ENCODE peak calls at places on chromosome 20, in four cellular contexts. One of them, this sample, is unnamed.

GRCh38 chr20:51650685-51651134 is 108.2 kb upstream of the NFATC2 start:
- DNase-seq in uterus: no peak
- DNase-seq in fibroblast of lung: peak; percentile 68
- DNase-seq in GM06990: no peak
- DNase-seq in this sample: no peak

GRCh38 chr20:56606174-56606945 is 22.7 kb upstream of the TFAP2C start:
- DNase-seq in fibroblast of lung: no peak
- DNase-seq in GM06990: no peak
- DNase-seq in uterus: no peak
- DNase-seq in this sample: no peak

GRCh38 chr20:36154696-36155628 is at the start of gene EPB41L1:
- DNase-seq in fibroblast of lung: no peak
- DNase-seq in GM06990: no peak
- DNase-seq in uterus: no peak
- DNase-seq in this sample: no peak

GRCh38 chr20:13517801-13518200 is 120.9 kb downstream of the TASP1 start:
- DNase-seq in fibroblast of lung: no peak
- DNase-seq in GM06990: no peak
- DNase-seq in uterus: no peak
- DNase-seq in this sample: no peak

GRCh38 chr20:19301843-19302242 is 89.4 kb downstream of the SLC24A3 start:
- DNase-seq in fibroblast of lung: no peak
- DNase-seq in uterus: no peak
- DNase-seq in GM06990: no peak
- DNase-seq in this sample: no peak

GRCh38 chr20:49620364-49621240 is 52.7 kb upstream of the PTGIS start:
- DNase-seq in fibroblast of lung: no peak
- DNase-seq in uterus: no peak
- DNase-seq in GM06990: peak; percentile 83
- DNase-seq in this sample: no peak

GRCh38 chr20:60572991-60573390 is 614.8 kb downstream of the CDH26 start:
- DNase-seq in uterus: no peak
- DNase-seq in fibroblast of lung: no peak
- DNase-seq in GM06990: no peak
- DNase-seq in this sample: no peak

GRCh38 chr20:11018668-11019170 is 344.9 kb upstream of the JAG1 start:
- DNase-seq in uterus: no peak
- DNase-seq in fibroblast of lung: no peak
- DNase-seq in GM06990: no peak
- DNase-seq in this sample: no peak

GRCh38 chr20:7851031-7851490 is 89.2 kb downstream of the HAO1 start:
- DNase-seq in uterus: no peak
- DNase-seq in fibroblast of lung: peak; percentile 51
- DNase-seq in GM06990: no peak
- DNase-seq in this sample: no peak

GRCh38 chr20:62772994-62773858 is 23.0 kb upstream of the MRGBP start:
- DNase-seq in uterus: no peak
- DNase-seq in fibroblast of lung: peak; percentile 39
- DNase-seq in GM06990: no peak
- DNase-seq in this sample: no peak

GRCh38 chr20:52937701-52938100 is 34.5 kb upstream of the TSHZ2 start:
- DNase-seq in uterus: no peak
- DNase-seq in fibroblast of lung: peak; percentile 76
- DNase-seq in GM06990: no peak
- DNase-seq in this sample: no peak
- TF ChIP-seq CTCF in uterus: no peak
- TF ChIP-seq CTCF in fibroblast of lung: no peak
- TF ChIP-seq CTCF in GM06990: peak; percentile 8
- TF ChIP-seq CTCF in this sample: no peak

GRCh38 chr20:3209023-3209945 is at the start of gene ITPA:
- DNase-seq in fibroblast of lung: peak; percentile 39
- DNase-seq in GM06990: peak; percentile 69
- DNase-seq in uterus: peak; percentile 45
- DNase-seq in this sample: no peak

GRCh38 chr20:3199976-3200755 is 4.3 kb downstream of the DDRGK1 start:
- DNase-seq in GM06990: no peak
- DNase-seq in fibroblast of lung: no peak
- DNase-seq in uterus: no peak
- DNase-seq in this sample: no peak

GRCh38 chr20:3202965-3203314 is 1.5 kb downstream of the DDRGK1 start:
- DNase-seq in fibroblast of lung: no peak
- DNase-seq in uterus: no peak
- DNase-seq in GM06990: no peak
- DNase-seq in this sample: no peak

GRCh38 chr20:3203315-3204123 is 963 bp downstream of the DDRGK1 start:
- DNase-seq in uterus: no peak
- DNase-seq in GM06990: peak; percentile 59
- DNase-seq in fibroblast of lung: peak; percentile 39
- DNase-seq in this sample: no peak

GRCh38 chr20:3204124-3204794 is at the start of gene DDRGK1:
- DNase-seq in fibroblast of lung: peak; percentile 64
- DNase-seq in GM06990: peak; percentile 94
- DNase-seq in uterus: peak; percentile 93
- DNase-seq in this sample: peak; percentile 30
- H3K4me3 ChIP-seq in fibroblast of lung: peak within 1 kb of the TSS; percentile 96
- H3K4me3 ChIP-seq in GM06990: peak within 1 kb of the TSS; percentile 95
- H3K4me3 ChIP-seq in uterus: peak within 1 kb of the TSS; percentile 88
- H3K4me3 ChIP-seq in this sample: peak within 1 kb of the TSS; percentile 79

GRCh38 chr20:39825950-39826349 is 863.1 kb downstream of the MAFB start:
- DNase-seq in GM06990: peak; percentile 31
- DNase-seq in uterus: no peak
- DNase-seq in fibroblast of lung: peak; percentile 80
- DNase-seq in this sample: no peak

GRCh38 chr20:39829713-39830112 is 859.3 kb downstream of the MAFB start:
- DNase-seq in fibroblast of lung: peak; percentile 20
- DNase-seq in uterus: no peak
- DNase-seq in GM06990: peak; percentile 48
- DNase-seq in this sample: no peak

GRCh38 chr20:39830903-39831302 is 858.1 kb downstream of the MAFB start:
- DNase-seq in fibroblast of lung: no peak
- DNase-seq in uterus: no peak
- DNase-seq in GM06990: no peak
- DNase-seq in this sample: no peak

GRCh38 chr20:39825524-39825923 is 863.4 kb downstream of the DHX35 start:
- DNase-seq in GM06990: no peak
- DNase-seq in fibroblast of lung: no peak
- DNase-seq in uterus: no peak
- DNase-seq in this sample: no peak

GRCh38 chr20:39829255-39829654 is 859.8 kb downstream of the MAFB start:
- DNase-seq in fibroblast of lung: peak; percentile 40
- DNase-seq in GM06990: peak; percentile 9
- DNase-seq in uterus: no peak
- DNase-seq in this sample: no peak
- H3K27me3 ChIP-seq in fibroblast of lung: peaks cover 12% of the 10 kb centered on the region
- H3K27me3 ChIP-seq in GM06990: no peaks in the 10 kb centered on the region
- H3K27me3 ChIP-seq in uterus: no peaks in the 10 kb centered on the region
- H3K27me3 ChIP-seq in this sample: peaks cover 5% of the 10 kb centered on the region

GRCh38 chr20:53678315-53678989 is 84.8 kb upstream of the ZNF217 start:
- DNase-seq in uterus: no peak
- DNase-seq in fibroblast of lung: no peak
- DNase-seq in GM06990: no peak
- DNase-seq in this sample: no peak
- TF ChIP-seq CTCF in uterus: no peak
- TF ChIP-seq CTCF in fibroblast of lung: no peak
- TF ChIP-seq CTCF in GM06990: no peak
- TF ChIP-seq CTCF in this sample: no peak

DNA sequence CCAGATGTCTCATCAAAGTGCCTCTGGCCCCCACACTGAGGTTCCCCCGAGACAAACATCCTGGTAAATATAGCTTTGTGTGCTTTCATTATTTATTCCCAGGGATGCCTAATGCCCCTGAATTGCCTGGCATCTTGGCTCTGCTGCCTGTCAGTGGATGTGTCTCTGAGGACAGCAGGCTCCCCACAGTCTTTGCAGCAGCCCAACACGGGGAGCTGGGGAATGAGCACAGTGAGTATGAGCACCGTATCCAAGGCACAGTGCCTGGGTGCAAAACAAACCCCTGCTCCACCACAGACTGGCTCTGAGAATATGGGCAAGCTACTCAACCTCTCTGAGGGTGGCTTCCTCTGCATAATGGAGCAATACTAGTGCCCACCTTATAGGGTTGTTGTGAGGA is 165.9 kb downstream of the PTPRT start:
- DNase-seq in fibroblast of lung: no peak
- DNase-seq in GM06990: no peak
- DNase-seq in uterus: no peak
- DNase-seq in this sample: no peak
- H3K4me3 ChIP-seq in fibroblast of lung: no peak overlapping the region
- H3K4me3 ChIP-seq in GM06990: no peak overlapping the region
- H3K4me3 ChIP-seq in uterus: no peak overlapping the region
- H3K4me3 ChIP-seq in this sample: no peak overlapping the region

DNA sequence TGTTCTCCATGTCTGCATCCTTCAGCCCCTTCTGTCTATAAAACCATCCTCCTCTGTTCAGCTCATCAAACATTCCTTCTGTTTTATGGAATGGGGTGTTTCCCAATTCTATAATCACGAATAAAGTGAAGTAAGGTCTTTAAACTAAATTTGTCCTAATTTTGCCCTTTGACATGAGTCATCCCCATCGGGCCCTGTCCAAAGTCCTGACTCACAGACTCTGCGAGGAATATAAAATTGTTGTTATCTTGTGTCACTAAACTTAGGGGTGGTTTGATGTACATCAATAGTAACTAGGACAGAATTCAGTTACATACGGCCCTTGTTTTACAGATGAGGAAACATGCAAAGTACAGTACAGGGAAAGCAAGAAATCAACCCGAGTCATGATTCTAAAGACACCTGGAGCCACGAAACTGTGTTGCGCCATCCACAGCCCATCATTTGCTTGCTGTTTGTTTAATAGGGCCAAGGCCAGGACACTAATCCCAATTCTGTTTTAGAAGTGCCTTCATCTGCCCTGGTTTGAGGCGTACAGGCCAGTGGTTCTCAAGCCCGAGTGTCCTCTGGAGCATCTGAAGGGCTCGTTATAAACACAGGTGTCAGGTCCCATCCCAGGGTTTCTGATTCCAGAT is 2.8 kb downstream of the ACSS1 start:
- DNase-seq in fibroblast of lung: peak; percentile 10
- DNase-seq in uterus: no peak
- DNase-seq in GM06990: no peak
- DNase-seq in this sample: no peak
- H3K27me3 ChIP-seq in fibroblast of lung: peaks cover 11% of the 10 kb centered on the region
- H3K27me3 ChIP-seq in uterus: no peaks in the 10 kb centered on the region
- H3K27me3 ChIP-seq in GM06990: no peaks in the 10 kb centered on the region
- H3K27me3 ChIP-seq in this sample: no peaks in the 10 kb centered on the region

DNA sequence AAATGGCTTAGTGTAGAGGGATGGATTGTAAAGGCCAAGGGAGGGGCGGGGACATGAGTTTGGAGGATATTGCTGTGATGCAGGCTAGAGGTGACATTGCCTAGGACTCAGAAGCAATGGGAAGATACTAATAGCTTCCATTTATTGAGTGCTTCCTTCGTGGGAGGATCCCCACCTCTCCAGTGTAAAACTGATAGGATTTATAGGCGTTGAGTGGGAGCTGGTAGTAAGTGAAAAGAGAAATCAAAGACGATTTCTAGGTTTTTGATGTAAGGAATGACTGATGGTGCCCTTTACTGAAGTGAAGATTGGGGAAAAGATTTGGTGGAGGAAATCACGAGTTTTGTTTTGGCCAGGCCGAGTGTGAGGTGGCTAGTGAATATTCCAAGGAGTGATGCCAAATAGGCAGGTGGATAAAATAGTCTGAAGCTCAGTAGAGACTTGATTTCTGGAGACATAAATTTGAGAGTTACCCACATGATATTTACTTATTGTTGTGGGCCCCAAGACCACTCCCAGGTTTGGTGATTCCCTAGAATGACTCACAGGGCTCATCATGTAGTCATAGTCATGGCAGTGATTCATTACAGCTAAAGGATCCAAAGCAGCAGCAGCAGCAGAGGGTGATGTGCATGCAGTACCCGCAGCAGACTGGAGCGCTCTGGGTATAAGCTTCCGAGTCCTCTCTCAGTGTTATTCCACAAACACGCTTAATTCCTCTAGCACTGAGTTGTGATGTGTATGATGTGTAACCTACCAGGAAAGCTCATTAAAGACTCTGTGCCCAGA is 10.2 kb downstream of the RPRD1B start:
- DNase-seq in GM06990: no peak
- DNase-seq in uterus: no peak
- DNase-seq in fibroblast of lung: peak; percentile 91
- DNase-seq in this sample: no peak
- TF ChIP-seq CTCF in GM06990: no peak
- TF ChIP-seq CTCF in uterus: no peak
- TF ChIP-seq CTCF in fibroblast of lung: no peak
- TF ChIP-seq CTCF in this sample: no peak

GRCh38 chr20:6007094-6007528 is 46.7 kb downstream of the LRRN4 start:
- DNase-seq in fibroblast of lung: no peak
- DNase-seq in uterus: no peak
- DNase-seq in GM06990: no peak
- DNase-seq in this sample: no peak
- H3K4me3 ChIP-seq in fibroblast of lung: peak overlapping the region; percentile 82
- H3K4me3 ChIP-seq in uterus: peak overlapping the region; percentile 30
- H3K4me3 ChIP-seq in GM06990: peak overlapping the region; percentile 72
- H3K4me3 ChIP-seq in this sample: peak overlapping the region; percentile 83

DNA sequence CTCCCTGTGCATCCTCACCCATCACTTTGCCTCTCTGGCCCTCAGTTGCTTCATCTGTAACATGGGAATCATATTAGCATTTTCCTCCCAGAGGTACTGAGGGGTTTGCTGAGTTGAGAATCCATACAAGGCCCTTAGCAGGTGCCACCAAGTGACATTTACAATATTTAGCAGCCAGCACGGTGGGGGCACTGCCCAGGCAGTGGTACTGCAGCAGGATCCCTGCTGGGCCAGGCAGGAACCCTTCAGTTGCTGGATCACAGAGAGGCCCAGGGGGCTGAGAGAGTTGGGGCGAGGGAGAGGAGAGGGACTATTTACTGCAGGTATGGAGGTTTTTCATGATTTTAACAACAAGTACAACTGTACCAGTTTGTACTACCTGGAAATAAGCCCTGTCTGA is 65.9 kb downstream of the CDH22 start:
- DNase-seq in uterus: no peak
- DNase-seq in fibroblast of lung: no peak
- DNase-seq in GM06990: no peak
- DNase-seq in this sample: no peak
- H3K27me3 ChIP-seq in uterus: no peaks in the 10 kb centered on the region
- H3K27me3 ChIP-seq in fibroblast of lung: peaks cover 14% of the 10 kb centered on the region
- H3K27me3 ChIP-seq in GM06990: peaks cover 1% of the 10 kb centered on the region
- H3K27me3 ChIP-seq in this sample: peaks cover 9% of the 10 kb centered on the region

GRCh38 chr20:48222595-48223180 is 437.4 kb upstream of the SULF2 start:
- DNase-seq in GM06990: no peak
- DNase-seq in uterus: no peak
- DNase-seq in fibroblast of lung: no peak
- DNase-seq in this sample: no peak

GRCh38 chr20:48227381-48227780 is 442.1 kb upstream of the SULF2 start:
- DNase-seq in uterus: no peak
- DNase-seq in fibroblast of lung: no peak
- DNase-seq in GM06990: no peak
- DNase-seq in this sample: no peak

GRCh38 chr20:48219306-48219705 is 434.0 kb upstream of the SULF2 start:
- DNase-seq in uterus: no peak
- DNase-seq in fibroblast of lung: no peak
- DNase-seq in GM06990: no peak
- DNase-seq in this sample: no peak

GRCh38 chr20:48223715-48224114 is 438.4 kb upstream of the SULF2 start:
- DNase-seq in fibroblast of lung: no peak
- DNase-seq in GM06990: no peak
- DNase-seq in uterus: no peak
- DNase-seq in this sample: no peak

GRCh38 chr20:48224531-48224930 is 439.2 kb upstream of the SULF2 start:
- DNase-seq in GM06990: no peak
- DNase-seq in uterus: no peak
- DNase-seq in fibroblast of lung: peak; percentile 8
- DNase-seq in this sample: no peak
- TF ChIP-seq CTCF in GM06990: no peak
- TF ChIP-seq CTCF in uterus: no peak
- TF ChIP-seq CTCF in fibroblast of lung: no peak
- TF ChIP-seq CTCF in this sample: no peak

This sample was measured in BJ.